ENCODE peak calls at places on chromosomes 6 and 20, in seven cellular contexts. N is transverse colon, Q is NB4, C is vagina, J is Peyer's patch, A is GM12878, M is adrenal gland. E is an unnamed sample.

GRCh38 chr6:56851541-56852248 is 103.2 kb upstream of the BEND6 start:
- DNase-seq in A (peak), N (no peak), Q (peak), C (no peak), M (peak), J (no peak), E (peak)

GRCh38 chr6:140623498-140623897 is 1249.0 kb upstream of the CITED2 start:
- DNase-seq in J (no peak), N (no peak), A (no peak), C (no peak), Q (no peak), M (no peak), E (no peak)

GRCh38 chr6:131629656-131630055 is 1.6 kb upstream of the MED23 start:
- DNase-seq in J (no peak), M (no peak), N (no peak), Q (no peak), C (no peak), A (no peak), E (peak)

GRCh38 chr6:162217811-162218450 is 509.6 kb downstream of the PRKN start:
- DNase-seq in Q (no peak), J (no peak), A (no peak), N (no peak), M (no peak), C (no peak), E (no peak)

GRCh38 chr20:20214757-20215275 is 153.1 kb upstream of the INSM1 start:
- DNase-seq in J (no peak), C (no peak), A (no peak), Q (no peak), N (no peak), M (no peak), E (no peak)

GRCh38 chr20:51382986-51383821 is 159.3 kb downstream of the NFATC2 start:
- DNase-seq in A (no peak), C (no peak), M (no peak), J (no peak), N (peak), Q (no peak), E (no peak)

GRCh38 chr6:96781557-96781956 is 55.7 kb downstream of the GPR63 start:
- DNase-seq in Q (no peak), M (no peak), C (no peak), J (no peak), A (no peak), N (no peak), E (no peak)

GRCh38 chr6:137775192-137775591 is 91.9 kb upstream of the TNFAIP3 start:
- DNase-seq in M (no peak), Q (no peak), A (no peak), C (no peak), N (no peak), J (no peak), E (no peak)

GRCh38 chr6:7587631-7588100 is 2.3 kb upstream of the SNRNP48 start:
- DNase-seq in C (no peak), A (no peak), J (no peak), Q (no peak), N (peak), M (no peak), E (peak)

GRCh38 chr6:119110601-119111548 is 32.4 kb upstream of the FAM184A start:
- DNase-seq in J (peak), A (peak), M (peak), N (peak), C (no peak), Q (peak), E (peak)

GRCh38 chr6:21587925-21588811 is 5.4 kb upstream of the SOX4 start:
- DNase-seq in J (no peak), N (peak), C (peak), A (no peak), M (peak), Q (peak), E (peak)

GRCh38 chr6:110748458-110748857 is 66.8 kb downstream of the CDK19 start:
- DNase-seq in C (no peak), N (no peak), A (no peak), J (no peak), Q (no peak), M (no peak), E (no peak)

DNA sequence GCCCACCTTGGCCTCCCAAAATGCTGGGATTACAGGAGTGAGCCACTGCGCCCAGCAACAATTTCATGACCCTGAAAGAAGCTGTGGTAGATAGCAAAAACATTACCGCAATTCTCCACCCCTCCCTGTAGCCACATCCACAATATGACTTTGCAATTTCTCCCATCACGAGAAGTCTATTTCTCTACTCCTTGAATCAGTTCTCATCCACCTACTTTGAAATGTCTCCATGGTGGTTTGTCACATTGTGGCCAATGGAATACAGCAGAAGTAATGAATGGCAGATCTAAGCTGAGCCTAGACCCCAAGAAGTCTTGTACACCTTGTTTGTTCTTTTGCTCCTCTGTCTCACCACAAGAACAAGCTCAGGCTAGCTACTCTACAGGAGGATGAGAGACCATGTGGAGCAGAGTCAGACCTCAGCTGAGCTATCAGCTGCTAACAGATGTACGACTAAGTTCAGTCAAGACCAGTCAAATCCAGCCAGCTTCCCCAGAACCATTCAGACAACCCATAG is 6.3 kb downstream of the OXT start:
- DNase-seq in C (no peak), A (no peak), Q (no peak), N (no peak), J (no peak), M (no peak), E (peak)
- TF ChIP-seq POLR2A in C (no peak), A (no peak), Q (no peak), N (no peak), J (no peak), M (no peak), E (no peak)

GRCh38 chr6:13395272-13396237 is 67.2 kb upstream of the TBC1D7 start:
- DNase-seq in J (peak), C (no peak), A (no peak), N (peak), M (peak), Q (peak), E (peak)
- TF ChIP-seq POLR2A in J (no peak), C (no peak), A (no peak), N (no peak), M (no peak), Q (no peak), E (no peak)

DNA sequence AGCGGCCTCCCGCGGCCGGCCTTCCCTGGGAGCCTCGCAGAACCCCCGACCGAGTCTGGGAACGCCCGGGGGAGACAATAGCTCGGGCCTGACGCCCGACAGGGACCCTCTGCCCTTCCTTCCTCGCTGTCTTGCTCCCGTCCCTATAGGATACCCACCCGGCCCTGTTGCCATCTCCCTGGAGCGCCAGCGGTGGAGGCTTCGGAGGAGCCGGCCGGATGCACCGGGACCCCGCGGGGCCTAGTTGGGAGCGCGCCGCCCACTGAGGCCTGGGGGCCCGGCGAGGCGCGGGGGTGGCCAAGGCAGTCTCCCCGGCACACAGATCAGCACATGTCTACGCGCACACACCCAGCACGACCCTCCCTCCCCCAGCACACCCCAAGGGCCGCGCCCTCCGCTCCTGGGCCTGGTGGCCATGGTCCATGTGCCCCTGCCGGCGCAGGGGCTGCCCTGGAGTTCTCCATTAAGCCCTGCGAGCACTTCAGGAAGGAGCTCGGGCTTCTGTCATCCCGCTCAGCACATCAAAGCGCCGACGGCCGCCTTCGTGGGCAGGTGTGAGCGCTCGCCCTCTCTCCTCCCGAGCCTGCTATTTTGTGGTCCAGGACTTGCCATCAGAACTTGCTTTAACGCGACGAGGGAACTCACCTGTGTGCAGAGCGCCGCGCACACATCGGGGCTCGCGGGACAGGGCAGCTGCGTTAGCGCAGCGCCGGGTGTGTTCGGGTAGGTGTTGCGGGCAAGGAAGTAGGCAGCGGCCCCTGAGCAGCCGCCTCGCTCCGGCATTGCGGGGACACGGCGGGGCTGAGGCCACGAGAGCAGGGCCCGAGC is 3.7 kb downstream of the FOXF2 start:
- DNase-seq in J (no peak), Q (no peak), C (no peak), M (no peak), A (no peak), N (no peak), E (no peak)
- TF ChIP-seq POLR2A in J (no peak), Q (no peak), C (no peak), M (no peak), A (no peak), N (no peak), E (no peak)

GRCh38 chr6:41373919-41374617 is 38.7 kb downstream of the NCR2 start:
- DNase-seq in A (no peak), J (no peak), C (no peak), Q (no peak), N (no peak), M (no peak), E (no peak)
- TF ChIP-seq POLR2A in A (no peak), J (no peak), C (no peak), Q (no peak), N (no peak), M (no peak), E (no peak)

DNA sequence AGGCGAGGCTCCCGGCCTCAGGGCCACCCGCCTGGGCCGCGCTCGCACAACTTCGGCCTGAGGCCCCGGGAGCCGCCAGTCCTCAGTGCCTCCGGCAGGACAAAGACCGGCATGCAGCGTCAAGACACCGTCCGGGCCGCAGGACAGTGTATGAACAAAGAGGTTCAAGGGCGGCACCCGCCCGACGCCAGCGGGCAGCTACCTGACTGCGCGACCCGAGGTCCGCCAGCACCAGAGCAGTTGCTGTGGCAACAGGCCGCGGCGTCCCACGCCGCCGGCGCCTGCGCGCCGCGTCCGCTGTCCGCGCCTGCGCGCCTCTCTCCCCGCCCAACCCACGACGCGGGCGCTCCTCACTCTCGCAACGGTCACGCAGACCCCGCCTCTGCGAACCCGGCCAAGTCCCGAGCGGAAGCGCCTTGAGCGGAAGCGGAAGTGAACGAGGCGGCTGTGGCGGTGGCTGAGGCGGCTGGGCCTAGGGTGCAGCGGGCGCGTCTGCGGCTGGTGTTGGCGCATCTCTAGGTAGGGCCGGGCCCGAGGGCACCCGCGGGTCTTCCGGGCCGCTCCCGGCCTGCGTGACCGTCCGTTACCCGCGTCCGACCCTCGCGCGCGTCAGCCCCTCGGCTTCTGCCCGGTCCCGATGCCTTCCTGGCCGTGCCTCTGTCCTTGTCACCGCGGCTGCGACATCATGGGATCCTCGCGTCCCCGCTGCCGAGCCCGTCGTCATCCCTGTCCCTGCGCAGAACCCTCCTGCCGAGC is at the start of gene FAM120B:
- DNase-seq in J (peak), Q (peak), C (peak), A (peak), N (peak), M (peak), E (peak)
- TF ChIP-seq POLR2A in J (peak), Q (peak), C (no peak), A (peak), N (peak), M (peak), E (peak)

E was measured in erythroblast.